ENCODE peak calls at places on chromosome 7, in eight cellular contexts. X, C, R, F, N, D, V and W are unnamed samples.

GRCh38 chr7:81210092-81211064 is 291.5 kb upstream of the SEMA3C start:
- DNase-seq in X (peak), C (peak), R (no peak), F (no peak), N (no peak), D (no peak), V (no peak), W (no peak)

GRCh38 chr7:114865564-114865963 is 56.3 kb upstream of the MDFIC start:
- DNase-seq in X (peak), C (peak), R (peak), F (peak), N (peak), D (peak), V (peak), W (no peak)

GRCh38 chr7:26480166-26480565 is 188.5 kb downstream of the SNX10 start:
- DNase-seq in X (no peak), C (no peak), R (no peak), F (no peak), N (no peak), D (no peak), V (no peak), W (no peak)

GRCh38 chr7:115340828-115341227 is 418.9 kb downstream of the MDFIC start:
- DNase-seq in X (peak), C (peak), R (no peak), F (no peak), N (peak), D (no peak), V (no peak), W (no peak)

GRCh38 chr7:122013070-122013469 is 131.0 kb downstream of the AASS start:
- DNase-seq in X (no peak), C (no peak), R (no peak), F (no peak), N (no peak), D (no peak), V (no peak), W (no peak)

GRCh38 chr7:79876769-79877362 is 257.8 kb upstream of the GNAI1 start:
- DNase-seq in X (peak), C (peak), R (no peak), F (no peak), N (no peak), D (no peak), V (no peak), W (no peak)

GRCh38 chr7:154744226-154744860 is 258.6 kb downstream of the PAXIP1 start:
- DNase-seq in X (no peak), C (no peak), R (no peak), F (no peak), N (no peak), D (no peak), V (peak), W (no peak)

GRCh38 chr7:36281945-36282727 is 107.5 kb upstream of the ANLN start:
- DNase-seq in X (no peak), C (peak), R (peak), F (no peak), N (no peak), D (no peak), V (no peak), W (no peak)

GRCh38 chr7:78985509-78985908 is 468.0 kb downstream of the MAGI2 start:
- DNase-seq in X (no peak), C (no peak), R (no peak), F (no peak), N (no peak), D (no peak), V (no peak), W (no peak)

DNA sequence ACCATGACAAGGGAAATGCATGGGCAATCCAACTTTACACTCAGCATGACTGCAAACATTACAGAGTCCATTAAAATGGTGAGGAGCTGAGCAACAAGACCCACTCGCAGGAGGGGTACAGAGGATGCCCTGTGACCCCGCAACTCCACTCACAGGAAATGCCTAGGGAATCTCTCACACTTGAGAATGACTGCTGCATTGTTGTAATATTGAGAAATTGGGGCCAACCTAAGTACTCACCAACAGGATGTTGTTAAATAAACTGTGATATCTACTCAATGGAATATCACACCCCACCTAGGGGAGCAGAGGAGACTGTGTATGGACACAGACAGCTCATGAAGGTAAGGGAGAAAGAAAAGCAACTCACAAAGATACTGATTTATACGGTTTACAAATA is 53.4 kb upstream of the CAMK2B start:
- DNase-seq in X (peak), C (peak), R (no peak), F (no peak), N (no peak), D (no peak), V (no peak), W (no peak)
- TF ChIP-seq CTCF in X (peak), C (peak), R (no peak), F (no peak), N (no peak), D (no peak), V (no peak), W (no peak)

GRCh38 chr7:51161937-51162336 is 154.7 kb downstream of the COBL start:
- DNase-seq in X (no peak), C (no peak), R (no peak), F (no peak), N (no peak), D (no peak), V (no peak), W (no peak)
- TF ChIP-seq CTCF in X (no peak), C (no peak), R (no peak), F (no peak), N (no peak), D (no peak), V (no peak), W (no peak)

GRCh38 chr7:29612596-29612995 is 49.0 kb downstream of the PRR15 start:
- DNase-seq in X (peak), C (no peak), R (no peak), F (no peak), N (no peak), D (no peak), V (no peak), W (no peak)
- TF ChIP-seq CTCF in X (no peak), C (no peak), R (no peak), F (no peak), N (no peak), D (no peak), V (no peak), W (no peak)

GRCh38 chr7:140643416-140643815 is 2.8 kb upstream of the DENND2A start:
- DNase-seq in X (no peak), C (no peak), R (peak), F (no peak), N (no peak), D (no peak), V (no peak), W (no peak)

GRCh38 chr7:140641532-140642191 is 1.0 kb upstream of the DENND2A start:
- DNase-seq in X (no peak), C (no peak), R (peak), F (no peak), N (no peak), D (no peak), V (no peak), W (no peak)

GRCh38 chr7:140640727-140641531 is at the start of gene DENND2A:
- DNase-seq in X (peak), C (no peak), R (peak), F (peak), N (no peak), D (no peak), V (peak), W (peak)

GRCh38 chr7:140646931-140647647 is 6.5 kb upstream of the DENND2A start:
- DNase-seq in X (peak), C (no peak), R (peak), F (peak), N (peak), D (no peak), V (peak), W (no peak)

DNA sequence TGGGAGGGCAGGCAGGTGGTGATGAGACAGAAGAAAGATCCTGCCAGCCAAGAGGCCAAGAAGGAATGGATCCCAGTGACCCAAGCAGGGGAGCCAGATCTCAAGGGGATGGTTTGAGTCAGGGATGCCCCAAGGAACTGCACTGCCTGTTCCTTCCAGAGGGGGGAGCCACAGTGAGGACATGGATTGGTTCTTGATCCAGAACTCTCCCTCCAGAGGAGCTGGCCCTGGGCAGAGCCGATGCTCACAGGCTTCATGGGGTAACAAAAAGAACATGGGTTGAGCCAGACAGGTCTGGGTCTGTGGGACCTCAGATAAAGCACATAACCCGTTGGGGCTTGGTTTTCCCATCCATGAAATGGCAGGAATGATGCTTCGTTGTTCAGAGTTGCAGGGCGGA is 4.6 kb upstream of the DENND2A start:
- DNase-seq in X (no peak), C (no peak), R (peak), F (no peak), N (no peak), D (no peak), V (no peak), W (no peak)
- TF ChIP-seq CTCF in X (peak), C (peak), R (no peak), F (peak), N (peak), D (no peak), V (no peak), W (peak)

GRCh38 chr7:33108591-33108930 is 643 bp downstream of the RP9 start:
- DNase-seq in X (no peak), C (no peak), R (no peak), F (peak), N (no peak), D (no peak), V (peak), W (no peak)
- TF ChIP-seq CTCF in X (peak), C (peak), R (no peak), F (no peak), N (peak), D (no peak), V (no peak), W (no peak)

DNA sequence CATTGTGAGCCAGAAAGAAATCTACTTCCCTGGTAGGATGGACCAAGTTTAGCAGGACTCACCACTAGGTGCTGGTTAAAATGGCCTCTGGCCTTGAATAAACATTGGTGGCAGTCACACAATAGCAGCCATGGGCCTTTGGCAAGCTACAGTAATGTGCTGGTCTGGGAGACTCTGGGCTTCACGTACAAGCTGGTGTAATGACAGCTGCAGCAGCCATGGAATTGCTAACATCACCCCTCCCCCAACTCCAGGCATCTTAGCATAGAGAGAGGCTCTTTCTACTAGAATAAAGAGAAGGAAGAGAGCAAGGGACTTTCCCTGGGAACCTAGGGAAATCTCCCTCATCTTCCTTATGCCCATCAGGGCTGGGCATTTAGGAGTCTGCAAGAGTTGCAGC is 205.1 kb upstream of the SEMA3A start:
- DNase-seq in X (no peak), C (no peak), R (no peak), F (no peak), N (no peak), D (no peak), V (no peak), W (no peak)
- TF ChIP-seq CTCF in X (no peak), C (no peak), R (no peak), F (no peak), N (no peak), D (no peak), V (no peak), W (no peak)

GRCh38 chr7:70735313-70735712 is 396.6 kb upstream of the GALNT17 start:
- DNase-seq in X (no peak), C (no peak), R (no peak), F (no peak), N (no peak), D (no peak), V (no peak), W (no peak)

GRCh38 chr7:70738486-70738885 is 393.5 kb upstream of the GALNT17 start:
- DNase-seq in X (no peak), C (no peak), R (no peak), F (no peak), N (no peak), D (no peak), V (no peak), W (no peak)

GRCh38 chr7:70736715-70737460 is 395.1 kb upstream of the GALNT17 start:
- DNase-seq in X (peak), C (peak), R (no peak), F (no peak), N (no peak), D (no peak), V (peak), W (no peak)

GRCh38 chr7:70739646-70740045 is 392.3 kb upstream of the GALNT17 start:
- DNase-seq in X (no peak), C (no peak), R (no peak), F (no peak), N (no peak), D (no peak), V (no peak), W (no peak)

DNA sequence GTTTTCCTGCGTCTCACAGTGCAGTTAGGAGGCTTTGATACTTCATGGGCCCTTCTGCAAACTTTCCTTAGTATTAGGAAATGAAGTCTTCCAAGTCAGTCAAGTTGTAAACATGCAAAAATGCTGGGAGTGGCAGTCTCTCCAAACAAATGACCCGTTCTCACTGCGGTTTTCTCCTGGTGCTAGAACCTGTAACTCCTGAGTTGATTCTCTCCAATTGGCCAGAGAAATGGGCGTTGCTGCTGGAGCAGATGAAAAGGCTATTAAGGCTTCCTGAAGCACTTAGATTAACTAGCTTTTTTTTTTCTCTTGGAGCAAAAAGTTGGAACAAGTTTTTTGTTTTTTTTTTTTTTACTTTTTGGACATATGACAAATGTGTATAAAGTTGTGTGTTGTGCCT is 393.9 kb upstream of the GALNT17 start:
- DNase-seq in X (peak), C (peak), R (no peak), F (no peak), N (no peak), D (no peak), V (peak), W (no peak)
- TF ChIP-seq CTCF in X (no peak), C (no peak), R (no peak), F (no peak), N (no peak), D (no peak), V (no peak), W (no peak)

DNA sequence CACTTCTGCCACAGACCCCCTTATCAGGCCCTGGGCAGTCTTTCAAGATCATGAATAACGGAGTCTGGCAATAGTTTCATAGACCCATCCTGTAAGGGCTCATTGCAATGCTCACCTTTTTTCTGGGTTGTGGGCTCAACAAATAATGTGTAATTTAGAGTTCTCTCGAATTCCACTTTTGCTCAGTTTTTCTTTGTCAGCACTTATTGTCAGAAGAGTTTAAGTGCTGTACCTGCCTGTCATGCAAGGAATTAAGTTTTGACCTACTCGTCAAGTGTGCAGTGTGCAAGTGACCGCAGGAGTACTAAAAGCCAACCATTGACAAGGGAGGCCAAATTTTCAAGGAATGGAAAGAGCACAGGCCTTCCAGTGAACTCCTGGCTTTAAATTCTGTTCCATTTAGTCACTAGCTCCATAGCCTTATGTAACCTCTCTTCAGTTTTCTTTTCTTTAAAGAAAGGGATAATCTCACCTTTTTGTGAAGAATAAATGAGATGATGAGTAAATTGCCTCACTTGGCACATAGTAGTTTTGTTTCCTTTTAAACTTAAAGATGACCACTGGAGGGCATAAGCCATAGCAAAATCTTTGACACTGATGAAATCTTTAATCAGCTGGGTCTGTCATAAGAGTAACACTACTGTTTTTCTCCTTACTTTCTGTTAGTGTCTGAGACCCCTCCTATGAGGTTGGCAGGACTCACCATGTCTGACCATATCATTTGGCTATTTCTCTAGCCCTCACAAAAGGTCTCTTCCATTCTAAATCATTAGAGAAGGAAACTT is 313.3 kb downstream of the TYW1 start:
- DNase-seq in X (peak), C (no peak), R (no peak), F (no peak), N (no peak), D (no peak), V (no peak), W (no peak)
- TF ChIP-seq CTCF in X (no peak), C (no peak), R (no peak), F (no peak), N (no peak), D (no peak), V (no peak), W (no peak)